ENCODE peak calls at places on chromosomes 16 and 17, in eight cellular contexts. O is midbrain, S is retinal pigment epithelial cell, N is GM23248, T is HTR-8/SVneo, A is T-helper 17 cell, D is HuH-7, P is non-pigmented ciliary epithelial cell. M is an unnamed sample.
A peak's percentile ranks its signal among the peaks of the same experiment; 100 is the strongest.

GRCh38 chr17:50175035-50175788 is 9.4 kb downstream of the SGCA start:
- DNase-seq in O (no peak), S (no peak), N (peak; percentile 53), T (no peak), A (no peak), D (no peak), P (no peak), M (no peak)

GRCh38 chr17:77808663-77809425 is 149.7 kb upstream of the TNRC6C start:
- DNase-seq in O (no peak), S (no peak), N (no peak), T (no peak), A (no peak), D (no peak), P (no peak), M (no peak)

GRCh38 chr17:57999496-58000017 is 7.5 kb downstream of the SRSF1 start:
- DNase-seq in O (peak; percentile 73), S (no peak), N (peak; percentile 74), T (peak; percentile 56), A (no peak), D (no peak), P (no peak), M (peak; percentile 70)

GRCh38 chr16:86368261-86368660 is 142.1 kb upstream of the FOXF1 start:
- DNase-seq in O (no peak), S (no peak), N (no peak), T (no peak), A (no peak), D (no peak), P (no peak), M (no peak)

GRCh38 chr16:66549284-66550131 is at the start of gene TK2:
- DNase-seq in O (peak; percentile 64), S (no peak), N (peak; percentile 91), T (peak; percentile 69), A (peak; percentile 24), D (peak; percentile 70), P (no peak), M (no peak)

GRCh38 chr16:67917852-67918236 is 13.8 kb downstream of the CTRL start:
- DNase-seq in O (no peak), S (no peak), N (peak; percentile 97), T (peak; percentile 93), A (no peak), D (no peak), P (no peak), M (no peak)

GRCh38 chr17:3907483-3908216 is 8.6 kb downstream of the P2RX1 start:
- DNase-seq in O (no peak), S (no peak), N (no peak), T (no peak), A (no peak), D (no peak), P (no peak), M (no peak)

GRCh38 chr16:19898924-19899604 is 14.4 kb upstream of the GPRC5B start:
- DNase-seq in O (peak; percentile 20), S (no peak), N (peak; percentile 64), T (peak; percentile 57), A (peak; percentile 12), D (peak; percentile 43), P (no peak), M (peak; percentile 39)

GRCh38 chr17:32355649-32356377 is 5.9 kb downstream of the ZNF207 start:
- DNase-seq in O (no peak), S (no peak), N (peak; percentile 23), T (no peak), A (no peak), D (no peak), P (no peak), M (no peak)

GRCh38 chr17:42179335-42179734 is 1.6 kb downstream of the KCNH4 start:
- DNase-seq in O (no peak), S (no peak), N (no peak), T (no peak), A (no peak), D (no peak), P (no peak), M (no peak)

GRCh38 chr16:56637814-56638750 is at the start of gene MT1A:
- DNase-seq in O (peak; percentile 44), S (no peak), N (peak; percentile 74), T (no peak), A (no peak), D (peak; percentile 74), P (no peak), M (no peak)

GRCh38 chr16:23516366-23517137 is 6.3 kb upstream of the GGA2 start:
- DNase-seq in O (no peak), S (no peak), N (peak; percentile 15), T (no peak), A (no peak), D (no peak), P (no peak), M (no peak)

GRCh38 chr16:67865318-67865717 is 7.5 kb upstream of the EDC4 start:
- DNase-seq in O (no peak), S (no peak), N (peak; percentile 67), T (peak; percentile 53), A (no peak), D (peak; percentile 71), P (no peak), M (no peak)

GRCh38 chr16:55655709-55656694 is at the start of gene SLC6A2:
- DNase-seq in O (no peak), S (no peak), N (peak; percentile 28), T (no peak), A (no peak), D (no peak), P (no peak), M (no peak)

GRCh38 chr16:81493755-81494433 is 49.3 kb downstream of the CMIP start:
- DNase-seq in O (no peak), S (peak; percentile 80), N (peak; percentile 93), T (peak; percentile 91), A (no peak), D (no peak), P (peak; percentile 28), M (peak; percentile 64)

GRCh38 chr17:76384222-76384986 is at the start of gene SPHK1:
- DNase-seq in O (peak; percentile 26), S (no peak), N (peak; percentile 95), T (peak; percentile 83), A (peak; percentile 35), D (peak; percentile 93), P (no peak), M (peak; percentile 60)

GRCh38 chr16:81310045-81310644 is 4.6 kb upstream of the GAN start:
- DNase-seq in O (no peak), S (no peak), N (no peak), T (no peak), A (no peak), D (no peak), P (no peak), M (no peak)

GRCh38 chr17:63345598-63345997 is 100.5 kb downstream of the CYB561 start:
- DNase-seq in O (no peak), S (no peak), N (peak; percentile 78), T (no peak), A (no peak), D (no peak), P (no peak), M (no peak)

GRCh38 chr17:9843152-9844010 is 17.7 kb downstream of the GLP2R start:
- DNase-seq in O (no peak), S (no peak), N (peak; percentile 47), T (no peak), A (no peak), D (no peak), P (no peak), M (no peak)

GRCh38 chr17:61591018-61591417 is at the start of gene NACA2:
- DNase-seq in O (no peak), S (no peak), N (no peak), T (no peak), A (no peak), D (no peak), P (no peak), M (no peak)

GRCh38 chr16:85680352-85680944 is 8.3 kb downstream of the GINS2 start:
- DNase-seq in O (no peak), S (no peak), N (no peak), T (no peak), A (no peak), D (no peak), P (no peak), M (no peak)

GRCh38 chr17:51128089-51128488 is 7.4 kb upstream of the SPAG9 start:
- DNase-seq in O (no peak), S (no peak), N (peak; percentile 39), T (no peak), A (no peak), D (no peak), P (no peak), M (no peak)

GRCh38 chr16:66616592-66616991 is 12.1 kb downstream of the CMTM3 start:
- DNase-seq in O (no peak), S (no peak), N (peak; percentile 26), T (no peak), A (no peak), D (no peak), P (no peak), M (no peak)

GRCh38 chr17:68777856-68778694 is 176.9 kb upstream of the FAM20A start:
- DNase-seq in O (peak; percentile 50), S (no peak), N (no peak), T (no peak), A (no peak), D (peak; percentile 31), P (no peak), M (no peak)

GRCh38 chr17:68019675-68020450 is 15.7 kb upstream of the KPNA2 start:
- DNase-seq in O (peak; percentile 98), S (peak; percentile 68), N (peak; percentile 95), T (peak; percentile 98), A (peak; percentile 98), D (peak; percentile 82), P (peak; percentile 81), M (peak; percentile 95)

GRCh38 chr17:51653902-51654301 is 393.6 kb downstream of the UTP18 start:
- DNase-seq in O (no peak), S (no peak), N (no peak), T (no peak), A (no peak), D (no peak), P (no peak), M (peak; percentile 14)

GRCh38 chr17:33266116-33266515 is 27.0 kb downstream of the ASIC2 start:
- DNase-seq in O (no peak), S (no peak), N (peak; percentile 50), T (no peak), A (no peak), D (no peak), P (no peak), M (no peak)

GRCh38 chr17:22270381-22270780 is 578.1 kb downstream of the KCNJ18 start:
- DNase-seq in O (no peak), S (no peak), N (no peak), T (no peak), A (no peak), D (no peak), P (no peak), M (no peak)

GRCh38 chr16:47470810-47471209 is 9.7 kb downstream of the PHKB start:
- DNase-seq in O (no peak), S (no peak), N (no peak), T (no peak), A (no peak), D (peak; percentile 4), P (no peak), M (no peak)

GRCh38 chr16:11254913-11255736 is 879 bp downstream of the SOCS1 start:
- DNase-seq in O (no peak), S (no peak), N (peak; percentile 86), T (no peak), A (peak; percentile 63), D (no peak), P (no peak), M (no peak)

GRCh38 chr17:29569245-29569950 is 897 bp downstream of the TP53I13 start:
- DNase-seq in O (no peak), S (no peak), N (peak; percentile 80), T (no peak), A (no peak), D (no peak), P (no peak), M (no peak)

GRCh38 chr17:74842599-74843351 is 16.9 kb downstream of the GRIN2C start:
- DNase-seq in O (peak; percentile 71), S (no peak), N (peak; percentile 85), T (peak; percentile 88), A (no peak), D (peak; percentile 99), P (no peak), M (peak; percentile 36)

GRCh38 chr17:39740357-39741111 is 2.8 kb downstream of the GRB7 start:
- DNase-seq in O (no peak), S (peak; percentile 34), N (peak; percentile 63), T (peak; percentile 89), A (no peak), D (no peak), P (no peak), M (peak; percentile 63)

GRCh38 chr16:58421529-58421928 is 29.3 kb downstream of the GINS3 start:
- DNase-seq in O (no peak), S (no peak), N (peak; percentile 24), T (peak; percentile 24), A (no peak), D (no peak), P (no peak), M (peak; percentile 92)